ENCODE peak calls at places on chromosomes 13 and 19, in nine cellular contexts. C is epithelial cell of proximal tubule; O is CD4-positive, alpha-beta T cell; G is GM19239; E is CD8-positive, alpha-beta memory T cell; M is NCI-H2081; F is GM12865; B is thoracic aorta; J is stimulated activated CD4-positive, alpha-beta T cell treated with anti-CD3 and anti-CD28 coated beads, Interleukin-1b, Interleukin-23, amount 100 ng/mL, for 24 hours. W is an unnamed sample.

GRCh38 chr13:62678039-62678438 is 1262.4 kb upstream of the PCDH20 start:
- DNase-seq in F (peak; percentile 6), G (no peak), E (no peak), M (no peak), B (no peak), J (no peak), O (no peak), C (no peak), W (no peak)

GRCh38 chr19:30393046-30393445 is 20.9 kb downstream of the ZNF536 start:
- DNase-seq in E (no peak), J (no peak), M (no peak), O (no peak), B (no peak), C (no peak), G (no peak), F (no peak), W (peak; percentile 33)

GRCh38 chr13:30520571-30520970 is 54.8 kb upstream of the HMGB1 start:
- DNase-seq in C (peak; percentile 32), E (no peak), M (no peak), G (no peak), B (no peak), F (no peak), O (no peak), J (no peak), W (peak; percentile 63)

GRCh38 chr19:49894879-49895565 is 1.7 kb downstream of the IL4I1 start:
- DNase-seq in C (no peak), O (no peak), M (no peak), E (peak; percentile 57), G (no peak), B (no peak), J (no peak), F (peak; percentile 92), W (no peak)

GRCh38 chr19:53158119-53158656 is 665 bp downstream of the ZNF347 start:
- DNase-seq in J (no peak), B (no peak), E (peak; percentile 22), M (no peak), O (peak; percentile 2), F (peak; percentile 43), G (no peak), C (no peak), W (peak; percentile 64)

GRCh38 chr13:68027311-68027710 is 797.2 kb upstream of the PCDH9 start:
- DNase-seq in B (no peak), O (no peak), J (no peak), G (no peak), M (peak; percentile 40), F (no peak), C (no peak), E (no peak), W (no peak)

GRCh38 chr19:49145485-49146407 is 9.4 kb downstream of the HRC start:
- DNase-seq in B (no peak), E (peak; percentile 75), O (peak; percentile 74), C (no peak), J (peak; percentile 68), M (peak; percentile 29), F (peak; percentile 71), G (peak; percentile 68), W (peak; percentile 45)

GRCh38 chr13:42594577-42595571 is 20.9 kb downstream of the TNFSF11 start:
- DNase-seq in J (peak; percentile 12), B (no peak), C (peak; percentile 40), F (peak; percentile 80), M (peak; percentile 69), G (peak; percentile 52), O (peak; percentile 23), E (peak; percentile 9), W (peak; percentile 63)

GRCh38 chr13:83024955-83025594 is 857.2 kb downstream of the SLITRK1 start:
- DNase-seq in O (no peak), M (no peak), F (no peak), E (no peak), G (no peak), J (no peak), B (no peak), C (no peak), W (peak; percentile 7)

GRCh38 chr19:31613683-31614219 is 264.5 kb upstream of the TSHZ3 start:
- DNase-seq in F (no peak), E (no peak), B (no peak), M (no peak), C (no peak), J (no peak), G (no peak), O (no peak), W (no peak)

GRCh38 chr19:33406521-33407139 is 33.1 kb downstream of the CEBPG start:
- DNase-seq in M (peak; percentile 53), F (peak; percentile 63), G (peak; percentile 96), E (peak; percentile 64), B (peak; percentile 31), O (peak; percentile 75), C (no peak), J (peak; percentile 66), W (peak; percentile 35)

GRCh38 chr13:100828226-100828625 is 153.6 kb upstream of the TMTC4 start:
- DNase-seq in F (no peak), G (no peak), C (no peak), J (no peak), B (no peak), E (no peak), M (no peak), O (no peak), W (no peak)

GRCh38 chr19:36972594-36972993 is 56.5 kb downstream of the ZNF568 start:
- DNase-seq in E (no peak), F (no peak), G (no peak), O (no peak), C (no peak), J (no peak), B (no peak), M (no peak), W (no peak)

GRCh38 chr13:67277581-67277980 is 47.4 kb upstream of the PCDH9 start:
- DNase-seq in E (no peak), C (no peak), B (no peak), F (no peak), G (no peak), O (no peak), J (no peak), M (no peak), W (no peak)

GRCh38 chr13:100139822-100140221 is 50.9 kb downstream of the PCCA start:
- DNase-seq in J (no peak), B (no peak), C (no peak), M (no peak), O (no peak), F (no peak), G (no peak), E (no peak), W (no peak)

GRCh38 chr19:13906525-13906904 is 514 bp downstream of the CC2D1A start:
- DNase-seq in E (peak; percentile 25), G (no peak), F (peak; percentile 14), C (no peak), O (peak; percentile 14), B (no peak), J (no peak), M (no peak), W (no peak)

GRCh38 chr19:55490478-55491436 is 2.5 kb downstream of the SSC5D start:
- DNase-seq in M (no peak), C (no peak), J (no peak), E (no peak), G (no peak), O (no peak), B (no peak), F (no peak), W (peak; percentile 38)

GRCh38 chr13:50631041-50631440 is 212.5 kb downstream of the DLEU7 start:
- DNase-seq in F (no peak), B (no peak), O (no peak), E (no peak), J (no peak), G (no peak), C (no peak), M (no peak), W (no peak)

GRCh38 chr13:97246596-97246995 is 24.5 kb downstream of the MBNL2 start:
- DNase-seq in J (no peak), E (no peak), G (no peak), O (no peak), M (no peak), C (no peak), F (no peak), B (no peak), W (no peak)

GRCh38 chr13:87810920-87811344 is 139.8 kb downstream of the SLITRK5 start:
- DNase-seq in M (no peak), B (no peak), F (no peak), O (no peak), G (no peak), J (no peak), E (no peak), C (no peak), W (no peak)

GRCh38 chr19:38683393-38684077 is 36.1 kb downstream of the ACTN4 start:
- DNase-seq in E (peak; percentile 66), O (peak; percentile 29), M (no peak), C (peak; percentile 99), F (peak; percentile 49), G (no peak), B (no peak), J (no peak), W (peak; percentile 100)

GRCh38 chr13:107203146-107203847 is 635.4 kb upstream of the ARGLU1 start:
- DNase-seq in C (no peak), O (no peak), F (peak; percentile 19), E (no peak), B (no peak), M (no peak), G (no peak), J (no peak), W (no peak)

GRCh38 chr13:52739468-52740071 is at the start of gene CNMD:
- DNase-seq in G (no peak), F (no peak), C (no peak), M (no peak), B (no peak), E (no peak), J (no peak), O (no peak), W (no peak)

GRCh38 chr19:13154241-13154778 is 4.1 kb downstream of the IER2 start:
- DNase-seq in E (peak; percentile 62), B (peak; percentile 93), G (no peak), M (peak; percentile 17), J (no peak), F (peak; percentile 85), O (peak; percentile 17), C (no peak), W (peak; percentile 84)

GRCh38 chr13:30837227-30838159 is 68.6 kb upstream of the MEDAG start:
- DNase-seq in G (no peak), F (no peak), M (no peak), E (no peak), J (no peak), C (no peak), B (no peak), O (no peak), W (no peak)

GRCh38 chr13:49840266-49840665 is 47.8 kb upstream of the KPNA3 start:
- DNase-seq in G (no peak), J (no peak), M (no peak), O (no peak), F (no peak), B (no peak), E (no peak), C (no peak), W (no peak)